ENCODE peak calls at places on chromosomes 11 and 22, in five cellular contexts. One of them, this sample, is unnamed. For H3K9me3, the result is how much of the 10 kb centered on the place peaks cover.

GRCh38 chr11:122253541-122254317 is 137.7 kb upstream of the BLID start:
- DNase-seq in mesenchymal stem cell: no peak
- DNase-seq in neuronal stem cell: no peak
- DNase-seq in K562: no peak
- DNase-seq in fibroblast of lung: peak
- DNase-seq in this sample: peak

GRCh38 chr11:63672156-63672463 is 934 bp upstream of the ATL3 start:
- DNase-seq in mesenchymal stem cell: no peak
- DNase-seq in neuronal stem cell: no peak
- DNase-seq in K562: no peak
- DNase-seq in fibroblast of lung: no peak
- DNase-seq in this sample: no peak

GRCh38 chr11:19455731-19456130 is 215.0 kb upstream of the E2F8 start:
- DNase-seq in mesenchymal stem cell: no peak
- DNase-seq in neuronal stem cell: no peak
- DNase-seq in K562: no peak
- DNase-seq in fibroblast of lung: no peak
- DNase-seq in this sample: no peak

GRCh38 chr11:867856-868358 is 25.3 kb downstream of the TSPAN4 start:
- DNase-seq in mesenchymal stem cell: no peak
- DNase-seq in neuronal stem cell: no peak
- DNase-seq in K562: no peak
- DNase-seq in fibroblast of lung: no peak
- DNase-seq in this sample: no peak

GRCh38 chr11:33636104-33636503 is 64.5 kb downstream of the C11orf91 start:
- DNase-seq in mesenchymal stem cell: no peak
- DNase-seq in neuronal stem cell: no peak
- DNase-seq in K562: no peak
- DNase-seq in fibroblast of lung: no peak
- DNase-seq in this sample: no peak

GRCh38 chr22:39343259-39344045 is 6.3 kb upstream of the SYNGR1 start:
- DNase-seq in mesenchymal stem cell: peak
- DNase-seq in neuronal stem cell: no peak
- DNase-seq in K562: peak
- DNase-seq in fibroblast of lung: peak
- DNase-seq in this sample: peak

GRCh38 chr11:33912405-33913361 is 20.8 kb upstream of the LMO2 start:
- DNase-seq in mesenchymal stem cell: peak
- DNase-seq in neuronal stem cell: peak
- DNase-seq in K562: peak
- DNase-seq in fibroblast of lung: peak
- DNase-seq in this sample: peak

GRCh38 chr11:35946766-35947165 is 2.9 kb downstream of the LDLRAD3 start:
- DNase-seq in mesenchymal stem cell: no peak
- DNase-seq in neuronal stem cell: no peak
- DNase-seq in K562: no peak
- DNase-seq in fibroblast of lung: no peak
- DNase-seq in this sample: no peak

GRCh38 chr11:130772266-130773227 is 143.7 kb downstream of the SNX19 start:
- DNase-seq in mesenchymal stem cell: peak
- DNase-seq in neuronal stem cell: no peak
- DNase-seq in K562: no peak
- DNase-seq in fibroblast of lung: peak
- DNase-seq in this sample: peak

GRCh38 chr22:46148885-46149492 is 1.3 kb upstream of the PPARA start:
- DNase-seq in mesenchymal stem cell: no peak
- DNase-seq in neuronal stem cell: no peak
- DNase-seq in K562: no peak
- DNase-seq in fibroblast of lung: no peak
- DNase-seq in this sample: no peak

GRCh38 chr22:48546653-48547424 is 1280.8 kb downstream of the BRD1 start:
- DNase-seq in mesenchymal stem cell: no peak
- DNase-seq in neuronal stem cell: no peak
- DNase-seq in K562: no peak
- DNase-seq in fibroblast of lung: no peak
- DNase-seq in this sample: no peak
- H3K9me3 ChIP-seq in mesenchymal stem cell: under half
- H3K9me3 ChIP-seq in neuronal stem cell: under half
- H3K9me3 ChIP-seq in K562: under half
- H3K9me3 ChIP-seq in fibroblast of lung: under half
- H3K9me3 ChIP-seq in this sample: under half

GRCh38 chr22:19775496-19776325 is 15.1 kb downstream of the TBX1 start:
- DNase-seq in mesenchymal stem cell: no peak
- DNase-seq in neuronal stem cell: no peak
- DNase-seq in K562: no peak
- DNase-seq in fibroblast of lung: no peak
- DNase-seq in this sample: no peak
- H3K4me2 ChIP-seq in mesenchymal stem cell: no peak
- H3K4me2 ChIP-seq in neuronal stem cell: no peak
- H3K4me2 ChIP-seq in K562: no peak
- H3K4me2 ChIP-seq in fibroblast of lung: no peak
- H3K4me2 ChIP-seq in this sample: no peak

GRCh38 chr11:110349109-110349996 is 52.9 kb upstream of the RDX start:
- DNase-seq in mesenchymal stem cell: no peak
- DNase-seq in neuronal stem cell: no peak
- DNase-seq in K562: no peak
- DNase-seq in fibroblast of lung: peak
- DNase-seq in this sample: no peak
- H3K9me3 ChIP-seq in mesenchymal stem cell: under half
- H3K9me3 ChIP-seq in neuronal stem cell: under half
- H3K9me3 ChIP-seq in K562: under half
- H3K9me3 ChIP-seq in fibroblast of lung: under half
- H3K9me3 ChIP-seq in this sample: under half

GRCh38 chr11:120224872-120225371 is 14.1 kb downstream of the OAF start:
- DNase-seq in mesenchymal stem cell: no peak
- DNase-seq in neuronal stem cell: no peak
- DNase-seq in K562: no peak
- DNase-seq in fibroblast of lung: no peak
- DNase-seq in this sample: no peak
- H3K4me2 ChIP-seq in mesenchymal stem cell: peak
- H3K4me2 ChIP-seq in neuronal stem cell: no peak
- H3K4me2 ChIP-seq in K562: no peak
- H3K4me2 ChIP-seq in fibroblast of lung: no peak
- H3K4me2 ChIP-seq in this sample: peak

GRCh38 chr22:21642584-21643448 is 714 bp downstream of the SDF2L1 start:
- DNase-seq in mesenchymal stem cell: peak
- DNase-seq in neuronal stem cell: no peak
- DNase-seq in K562: peak
- DNase-seq in fibroblast of lung: peak
- DNase-seq in this sample: peak
- H3K9me3 ChIP-seq in mesenchymal stem cell: under half
- H3K9me3 ChIP-seq in neuronal stem cell: under half
- H3K9me3 ChIP-seq in K562: under half
- H3K9me3 ChIP-seq in fibroblast of lung: under half
- H3K9me3 ChIP-seq in this sample: under half

DNA sequence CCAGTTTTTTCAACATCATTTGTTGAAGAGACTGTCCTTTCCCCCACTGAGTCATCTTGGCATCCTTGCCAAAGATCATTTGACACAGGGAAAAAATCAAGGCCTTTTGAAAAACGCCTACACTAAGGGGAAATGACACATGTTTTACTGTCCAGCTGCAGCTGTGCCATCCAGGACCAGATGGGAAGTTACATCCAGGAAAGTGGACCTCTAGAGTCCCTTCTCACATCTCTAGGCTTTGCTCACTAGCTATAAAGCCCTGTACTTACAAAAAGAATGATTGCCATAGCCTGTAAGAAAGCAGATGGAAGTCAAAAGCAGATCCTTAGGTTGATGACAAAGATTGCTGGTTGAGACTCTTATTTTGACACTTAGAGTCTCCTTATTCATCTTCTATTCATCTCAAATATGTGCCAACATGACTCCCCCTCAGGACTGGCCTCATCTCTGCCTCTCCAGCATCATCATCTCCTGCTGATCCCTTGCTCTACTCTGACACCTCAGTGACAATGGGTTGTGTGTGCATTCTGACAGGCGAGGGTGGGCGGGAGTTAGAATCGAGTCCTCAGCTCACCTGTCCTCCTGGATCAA is 22.8 kb downstream of the OSBP2 start:
- DNase-seq in mesenchymal stem cell: peak
- DNase-seq in neuronal stem cell: no peak
- DNase-seq in K562: no peak
- DNase-seq in fibroblast of lung: peak
- DNase-seq in this sample: no peak
- H3K4me2 ChIP-seq in mesenchymal stem cell: no peak
- H3K4me2 ChIP-seq in neuronal stem cell: no peak
- H3K4me2 ChIP-seq in K562: no peak
- H3K4me2 ChIP-seq in fibroblast of lung: peak
- H3K4me2 ChIP-seq in this sample: no peak

GRCh38 chr11:103806130-103806900 is 230.1 kb upstream of the DDI1 start:
- DNase-seq in mesenchymal stem cell: peak
- DNase-seq in neuronal stem cell: no peak
- DNase-seq in K562: no peak
- DNase-seq in fibroblast of lung: peak
- DNase-seq in this sample: peak
- H3K9me3 ChIP-seq in mesenchymal stem cell: under half
- H3K9me3 ChIP-seq in neuronal stem cell: under half
- H3K9me3 ChIP-seq in K562: under half
- H3K9me3 ChIP-seq in fibroblast of lung: under half
- H3K9me3 ChIP-seq in this sample: under half

DNA sequence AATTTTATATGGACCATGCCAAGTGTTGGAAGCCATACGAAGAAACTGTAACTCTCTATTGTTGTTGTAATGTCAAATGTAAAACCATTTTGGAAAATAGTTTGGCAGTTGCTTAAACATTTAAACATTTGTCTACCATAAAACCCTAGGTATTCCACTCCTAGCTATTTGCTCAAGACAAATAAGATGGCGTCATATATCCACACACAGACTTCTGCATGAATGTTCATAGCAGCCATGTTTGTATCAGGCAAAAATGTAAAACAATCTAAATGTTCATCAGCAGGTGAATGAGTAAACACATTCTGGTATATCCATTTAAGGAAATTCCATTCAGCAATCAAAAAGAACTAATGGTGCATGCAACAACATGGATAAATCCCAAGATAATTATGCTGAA is 27.9 kb downstream of the OR9I1 start:
- DNase-seq in mesenchymal stem cell: no peak
- DNase-seq in neuronal stem cell: no peak
- DNase-seq in K562: no peak
- DNase-seq in fibroblast of lung: no peak
- DNase-seq in this sample: no peak
- H3K4me2 ChIP-seq in mesenchymal stem cell: no peak
- H3K4me2 ChIP-seq in neuronal stem cell: no peak
- H3K4me2 ChIP-seq in K562: no peak
- H3K4me2 ChIP-seq in fibroblast of lung: no peak
- H3K4me2 ChIP-seq in this sample: no peak

GRCh38 chr22:47458348-47458747 is 695.9 kb downstream of the TBC1D22A start:
- DNase-seq in mesenchymal stem cell: no peak
- DNase-seq in neuronal stem cell: no peak
- DNase-seq in K562: no peak
- DNase-seq in fibroblast of lung: no peak
- DNase-seq in this sample: no peak
- H3K9me3 ChIP-seq in mesenchymal stem cell: under half
- H3K9me3 ChIP-seq in neuronal stem cell: under half
- H3K9me3 ChIP-seq in K562: under half
- H3K9me3 ChIP-seq in fibroblast of lung: under half
- H3K9me3 ChIP-seq in this sample: under half